ENCODE peak calls at places on chromosome 3, in four cellular contexts. M is fibroblast of lung, W is GM23248, K is H9. B is an unnamed sample. For H4K20me1, the result is how much of the 10 kb centered on the place peaks cover.

GRCh38 chr3:99862208-99862607 is 44.5 kb downstream of the CMSS1 start:
- DNase-seq in K (no peak), W (peak), M (peak), B (no peak)

GRCh38 chr3:33586402-33586801 is 131.7 kb downstream of the CLASP2 start:
- DNase-seq in M (no peak), W (no peak), K (no peak), B (no peak)

GRCh38 chr3:1235526-1236120 is 142.8 kb downstream of the CNTN6 start:
- DNase-seq in W (no peak), K (peak), M (no peak), B (no peak)

GRCh38 chr3:122560680-122561079 is 3.4 kb downstream of the PARP9 start:
- DNase-seq in W (peak), M (peak), K (no peak), B (peak)

GRCh38 chr3:37295925-37296324 is 121.5 kb upstream of the LRRFIP2 start:
- DNase-seq in K (no peak), W (peak), M (peak), B (no peak)

GRCh38 chr3:36907911-36908646 is 36.8 kb downstream of the TRANK1 start:
- DNase-seq in M (peak), W (peak), K (no peak), B (peak)

GRCh38 chr3:12972043-12972442 is 101.2 kb downstream of the IQSEC1 start:
- DNase-seq in M (no peak), W (no peak), K (no peak), B (no peak)

GRCh38 chr3:138227650-138228049 is 40.5 kb downstream of the ARMC8 start:
- DNase-seq in K (no peak), W (peak), M (peak), B (no peak)

GRCh38 chr3:79414821-79415220 is 353.0 kb downstream of the ROBO1 start:
- DNase-seq in W (peak), K (no peak), M (peak), B (no peak)

GRCh38 chr3:30225021-30225420 is 381.4 kb upstream of the TGFBR2 start:
- DNase-seq in M (no peak), K (no peak), W (no peak), B (no peak)

GRCh38 chr3:115293321-115293720 is 146.2 kb upstream of the ZBTB20 start:
- DNase-seq in M (no peak), W (peak), K (no peak), B (no peak)

GRCh38 chr3:2511356-2511755 is 412.7 kb downstream of the CNTN4 start:
- DNase-seq in W (no peak), M (no peak), K (no peak), B (no peak)

GRCh38 chr3:99751649-99752048 is 66.0 kb upstream of the CMSS1 start:
- DNase-seq in W (peak), K (no peak), M (peak), B (no peak)

GRCh38 chr3:105598047-105598796 is 231.5 kb downstream of the ALCAM start:
- DNase-seq in M (peak), W (peak), K (no peak), B (peak)

GRCh38 chr3:3170998-3171397 is 8.5 kb downstream of the CRBN start:
- DNase-seq in W (peak), K (no peak), M (peak), B (no peak)

GRCh38 chr3:149356044-149356592 is 21.3 kb downstream of the TM4SF1 start:
- DNase-seq in M (peak), W (no peak), K (no peak), B (no peak)

GRCh38 chr3:45693941-45694521 is 4.8 kb downstream of the SACM1L start:
- DNase-seq in W (peak), K (no peak), M (no peak), B (no peak)

GRCh38 chr3:102123590-102124190 is 274.4 kb downstream of the NFKBIZ start:
- DNase-seq in M (peak), K (no peak), W (peak), B (no peak)

GRCh38 chr3:47194994-47195393 is 31.1 kb upstream of the SETD2 start:
- DNase-seq in M (no peak), W (no peak), K (no peak), B (no peak)

GRCh38 chr3:188286087-188286513 is 132.1 kb downstream of the LPP start:
- DNase-seq in W (peak), M (peak), K (no peak), B (no peak)

GRCh38 chr3:13528217-13528801 is 20.6 kb upstream of the FBLN2 start:
- DNase-seq in W (peak), K (peak), M (no peak), B (no peak)

GRCh38 chr3:70273492-70273891 is 38.9 kb downstream of the MDFIC2 start:
- DNase-seq in K (no peak), W (no peak), M (peak), B (no peak)

GRCh38 chr3:67405193-67405592 is 249.2 kb downstream of the SUCLG2 start:
- DNase-seq in M (no peak), W (no peak), K (no peak), B (no peak)

GRCh38 chr3:168863561-168863960 is 767.8 kb upstream of the GOLIM4 start:
- DNase-seq in K (no peak), W (no peak), M (no peak), B (no peak)

GRCh38 chr3:115469649-115470048 is 153.7 kb upstream of the GAP43 start:
- DNase-seq in K (no peak), W (no peak), M (no peak), B (no peak)

GRCh38 chr3:190382082-190382481 is 5.9 kb upstream of the CLDN16 start:
- DNase-seq in W (peak), K (no peak), M (peak), B (peak)

GRCh38 chr3:132253262-132253878 is 63.8 kb upstream of the ACP3 start:
- DNase-seq in W (peak), K (no peak), M (peak), B (peak)

GRCh38 chr3:159082514-159082913 is 280.7 kb downstream of the MFSD1 start:
- DNase-seq in W (peak), K (no peak), M (no peak), B (no peak)

GRCh38 chr3:149967067-149967685 is 3.5 kb downstream of the PFN2 start:
- DNase-seq in M (peak), K (no peak), W (peak), B (no peak)

GRCh38 chr3:6510713-6511112 is 350.2 kb upstream of the GRM7 start:
- DNase-seq in K (no peak), M (no peak), W (no peak), B (no peak)

GRCh38 chr3:115922681-115923347 is 299.5 kb downstream of the GAP43 start:
- DNase-seq in W (peak), M (peak), K (peak), B (no peak)

GRCh38 chr3:11720220-11721113 is 76.8 kb upstream of the VGLL4 start:
- DNase-seq in K (peak), M (peak), W (peak), B (peak)

GRCh38 chr3:189944285-189945145 is 176.2 kb downstream of the P3H2 start:
- DNase-seq in K (no peak), M (no peak), W (no peak), B (peak)

GRCh38 chr3:126356373-126357298 is 572 bp downstream of the KLF15 start:
- DNase-seq in K (no peak), M (no peak), W (peak), B (no peak)

GRCh38 chr3:153026026-153026425 is 136.0 kb upstream of the RAP2B start:
- DNase-seq in K (no peak), M (peak), W (peak), B (no peak)

GRCh38 chr3:11953350-11953749 is 50.8 kb upstream of the SYN2 start:
- DNase-seq in W (no peak), K (no peak), M (no peak), B (no peak)

GRCh38 chr3:27325419-27325818 is 43.8 kb downstream of the NEK10 start:
- DNase-seq in W (peak), K (no peak), M (no peak), B (no peak)
- H4K20me1 ChIP-seq in W (under half), K (under half), M (under half), B (under half)

DNA sequence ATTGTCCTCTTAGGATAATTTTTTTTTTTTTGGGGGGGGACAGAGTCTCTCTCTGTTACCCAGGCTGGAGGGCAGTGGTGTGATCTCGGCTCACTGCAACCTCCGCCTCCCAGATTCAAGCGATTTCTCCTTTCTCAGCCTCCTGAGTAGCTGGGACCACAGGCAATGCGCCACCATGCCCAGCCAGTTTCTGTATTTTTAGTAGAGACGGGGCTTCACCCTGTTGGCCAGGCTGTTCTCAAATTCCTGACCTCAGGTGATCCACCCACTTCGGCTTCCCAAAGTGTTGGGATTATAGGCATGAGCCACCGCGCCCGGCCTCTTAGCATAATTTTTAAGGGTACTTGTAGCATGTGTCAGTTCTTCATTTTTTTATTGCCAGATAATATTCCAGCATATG is 122.6 kb downstream of the FNDC3B start:
- DNase-seq in W (no peak), M (no peak), K (no peak), B (no peak)
- H4K20me1 ChIP-seq in W (under half), M (under half), K (under half), B (under half)

GRCh38 chr3:31568649-31569048 is 35.9 kb downstream of the STT3B start:
- DNase-seq in K (no peak), W (no peak), M (no peak), B (no peak)

GRCh38 chr3:31562525-31562924 is 29.8 kb downstream of the STT3B start:
- DNase-seq in M (no peak), K (peak), W (no peak), B (no peak)

GRCh38 chr3:31565288-31565687 is 32.6 kb downstream of the STT3B start:
- DNase-seq in W (peak), K (no peak), M (no peak), B (no peak)

GRCh38 chr3:31571325-31571724 is 38.6 kb downstream of the STT3B start:
- DNase-seq in W (no peak), M (no peak), K (no peak), B (no peak)

DNA sequence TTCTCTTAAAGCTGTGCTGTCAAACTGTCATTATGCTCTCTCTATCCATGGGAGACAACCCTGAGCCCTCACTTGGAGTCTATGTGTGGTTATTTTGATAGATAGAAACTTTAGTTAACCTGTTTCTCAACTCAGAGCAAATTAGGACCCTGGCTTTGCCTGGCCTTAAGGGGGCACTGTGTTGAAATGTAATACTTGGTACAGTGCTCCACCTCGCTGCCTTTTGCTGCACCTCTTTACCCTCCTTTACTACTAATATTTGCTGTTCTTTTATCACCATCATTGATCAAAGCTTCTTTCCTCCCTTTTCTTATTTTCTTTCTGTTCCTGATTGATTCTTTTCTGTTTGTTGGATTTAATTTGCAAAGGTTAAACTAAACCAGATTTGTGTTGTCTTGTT is 34.3 kb downstream of the STT3B start:
- DNase-seq in W (no peak), M (no peak), K (peak), B (no peak)
- H4K20me1 ChIP-seq in W (under half), M (under half), K (under half), B (under half)

GRCh38 chr3:72437666-72438065 is 410.6 kb downstream of the SHQ1 start:
- DNase-seq in W (no peak), K (no peak), M (no peak), B (no peak)
- H4K20me1 ChIP-seq in W (under half), K (under half), M (under half), B (under half)

B was measured in PC-9.